ENCODE peak calls at places on chromosomes 2 and 18, in six cellular contexts. V is T-helper 1 cell; N is stimulated activated CD4-positive, alpha-beta T cell treated with anti-CD3 and anti-CD28 coated beads, Interleukin-12 subunit alpha, Interleukin-12 subunit beta, amount 100 ng/mL, for 48 hours; Y is HepG2; C is G401; X is cardiac septum. J is an unnamed sample.

GRCh38 chr2:136492901-136493300 is 272.4 kb upstream of the THSD7B start:
- DNase-seq in V (no peak), N (no peak), Y (no peak), C (no peak), X (no peak), J (no peak)

GRCh38 chr18:72871091-72871490 is 3.3 kb upstream of the NETO1 start:
- DNase-seq in V (no peak), N (no peak), Y (no peak), C (no peak), X (no peak), J (no peak)

GRCh38 chr2:122340246-122340645 is 584.8 kb downstream of the TSN start:
- DNase-seq in V (no peak), N (no peak), Y (no peak), C (no peak), X (no peak), J (no peak)

GRCh38 chr2:205568620-205569019 is 113.7 kb upstream of the NRP2 start:
- DNase-seq in V (no peak), N (no peak), Y (no peak), C (no peak), X (no peak), J (no peak)

GRCh38 chr18:4040391-4041172 is 414.5 kb downstream of the DLGAP1 start:
- DNase-seq in V (no peak), N (no peak), Y (no peak), C (peak; percentile 7), X (no peak), J (no peak)

GRCh38 chr2:114714316-114714715 is 271.9 kb downstream of the DPP10 start:
- DNase-seq in V (no peak), N (no peak), Y (no peak), C (no peak), X (no peak), J (no peak)

GRCh38 chr2:229930656-229931055 is 8.4 kb downstream of the FBXO36 start:
- DNase-seq in V (no peak), N (no peak), Y (no peak), C (no peak), X (no peak), J (no peak)

GRCh38 chr2:96993367-96993766 is 7.0 kb upstream of the FAM178B start:
- DNase-seq in V (no peak), N (no peak), Y (no peak), C (no peak), X (no peak), J (no peak)

GRCh38 chr2:129237966-129238725 is 741.3 kb upstream of the RAB6C start:
- DNase-seq in V (no peak), N (no peak), Y (no peak), C (no peak), X (no peak), J (no peak)

GRCh38 chr2:215958231-215958630 is 55.1 kb downstream of the MREG start:
- DNase-seq in V (no peak), N (no peak), Y (no peak), C (no peak), X (no peak), J (no peak)

GRCh38 chr2:113173563-113174368 is at the start of gene PSD4:
- DNase-seq in V (peak; percentile 82), N (peak; percentile 88), Y (no peak), C (no peak), X (peak; percentile 93), J (no peak)

GRCh38 chr2:31446848-31447247 is 32.3 kb upstream of the XDH start:
- DNase-seq in V (no peak), N (no peak), Y (no peak), C (no peak), X (no peak), J (no peak)

GRCh38 chr2:153787612-153788011 is 84.1 kb upstream of the GALNT13 start:
- DNase-seq in V (no peak), N (no peak), Y (no peak), C (no peak), X (no peak), J (no peak)

GRCh38 chr2:113806217-113806913 is 49.9 kb upstream of the SLC35F5 start:
- DNase-seq in V (no peak), N (no peak), Y (no peak), C (no peak), X (no peak), J (no peak)

GRCh38 chr2:240343548-240343947 is 91.9 kb upstream of the GPC1 start:
- DNase-seq in V (no peak), N (no peak), Y (no peak), C (no peak), X (no peak), J (no peak)

GRCh38 chr18:78813898-78814297 is 165.7 kb upstream of the SALL3 start:
- DNase-seq in V (no peak), N (no peak), Y (no peak), C (no peak), X (peak; percentile 29), J (no peak)

GRCh38 chr2:65024149-65024829 is 31.9 kb upstream of the CEP68 start:
- DNase-seq in V (no peak), N (no peak), Y (no peak), C (no peak), X (no peak), J (no peak)

GRCh38 chr2:16394072-16394985 is 271.3 kb downstream of the CYRIA start:
- DNase-seq in V (no peak), N (no peak), Y (peak; percentile 39), C (no peak), X (no peak), J (no peak)

GRCh38 chr2:10417551-10418335 is 30.4 kb downstream of the ODC1 start:
- DNase-seq in V (no peak), N (no peak), Y (no peak), C (no peak), X (no peak), J (no peak)

GRCh38 chr2:124804014-124804940 is 779.2 kb downstream of the CNTNAP5 start:
- DNase-seq in V (no peak), N (no peak), Y (peak; percentile 69), C (peak; percentile 4), X (no peak), J (no peak)

GRCh38 chr2:199490049-199490448 is 32.3 kb upstream of the SATB2 start:
- DNase-seq in V (no peak), N (no peak), Y (no peak), C (no peak), X (no peak), J (no peak)

GRCh38 chr18:62001396-62001795 is 108.6 kb upstream of the RNF152 start:
- DNase-seq in V (no peak), N (no peak), Y (no peak), C (no peak), X (no peak), J (no peak)

GRCh38 chr2:160816916-160817315 is 323.3 kb upstream of the RBMS1 start:
- DNase-seq in V (no peak), N (no peak), Y (no peak), C (no peak), X (no peak), J (no peak)

GRCh38 chr2:232584238-232584637 is 33.7 kb downstream of the EIF4E2 start:
- DNase-seq in V (no peak), N (no peak), Y (no peak), C (no peak), X (no peak), J (no peak)

GRCh38 chr18:22640281-22640842 is 222.6 kb upstream of the CTAGE1 start:
- DNase-seq in V (no peak), N (no peak), Y (no peak), C (no peak), X (no peak), J (no peak)

GRCh38 chr18:70322928-70323327 is 34.1 kb downstream of the SOCS6 start:
- DNase-seq in V (no peak), N (no peak), Y (peak; percentile 54), C (no peak), X (no peak), J (no peak)

GRCh38 chr2:160736629-160737028 is 243.0 kb upstream of the RBMS1 start:
- DNase-seq in V (no peak), N (no peak), Y (no peak), C (no peak), X (no peak), J (peak; percentile 22)

GRCh38 chr2:109555346-109555900 is 58.3 kb downstream of the SEPTIN10 start:
- DNase-seq in V (no peak), N (no peak), Y (no peak), C (no peak), X (no peak), J (no peak)

GRCh38 chr18:55249572-55249971 is 290.3 kb upstream of the CCDC68 start:
- DNase-seq in V (no peak), N (no peak), Y (no peak), C (no peak), X (no peak), J (no peak)

GRCh38 chr2:222738759-222739292 is 67.4 kb downstream of the MOGAT1 start:
- DNase-seq in V (no peak), N (no peak), Y (no peak), C (no peak), X (no peak), J (no peak)

GRCh38 chr2:72007402-72007801 is 140.3 kb downstream of the CYP26B1 start:
- DNase-seq in V (no peak), N (no peak), Y (no peak), C (no peak), X (no peak), J (no peak)

GRCh38 chr2:105646423-105647076 is 98.2 kb upstream of the NCK2 start:
- DNase-seq in V (no peak), N (no peak), Y (no peak), C (no peak), X (no peak), J (no peak)

GRCh38 chr2:169391236-169391635 is 28.9 kb upstream of the LRP2 start:
- DNase-seq in V (no peak), N (no peak), Y (no peak), C (no peak), X (no peak), J (no peak)

GRCh38 chr2:146984014-146984413 is 860.8 kb upstream of the ACVR2A start:
- DNase-seq in V (no peak), N (no peak), Y (no peak), C (no peak), X (no peak), J (no peak)

GRCh38 chr2:127661072-127661618 is 14.2 kb downstream of the LIMS2 start:
- DNase-seq in V (no peak), N (no peak), Y (no peak), C (no peak), X (peak; percentile 61), J (no peak)

GRCh38 chr2:107313316-107313715 is 427.3 kb upstream of the ST6GAL2 start:
- DNase-seq in V (no peak), N (no peak), Y (no peak), C (no peak), X (no peak), J (no peak)